ENCODE peak calls at places on chromosomes 3 and 15, in seven cellular contexts. W is stimulated activated CD4-positive, alpha-beta T cell treated with anti-CD3 and anti-CD28 coated beads, Interleukin-4, amount 100 ng/mL, for 48 hours; A is lower lobe of right lung; Y is nucleus accumbens; L is AG10803; P is activated T-cell treated with anti-CD3 and anti-CD28 coated beads, Interleukin-2, amount 50 U/mL, for 72 hours; V is NCI-H1436. Z is an unnamed sample.
A peak's percentile ranks its signal among the peaks of the same experiment; 100 is the strongest.

GRCh38 chr3:157443873-157444770 is 7.5 kb downstream of the PTX3 start:
- DNase-seq in L (peak; percentile 75), V (no peak), Y (no peak), P (no peak), A (no peak), W (no peak), Z (no peak)

GRCh38 chr3:188689101-188689574 is 482.6 kb upstream of the TPRG1 start:
- DNase-seq in A (no peak), V (no peak), Y (no peak), P (no peak), W (no peak), L (peak; percentile 95), Z (no peak)

GRCh38 chr15:29134239-29134638 is 135.4 kb downstream of the NSMCE3 start:
- DNase-seq in A (no peak), Y (no peak), L (no peak), V (no peak), W (no peak), P (no peak), Z (no peak)

GRCh38 chr3:52234516-52235447 is 4.2 kb downstream of the TWF2 start:
- DNase-seq in Y (no peak), A (peak; percentile 35), L (no peak), P (no peak), V (no peak), W (no peak), Z (no peak)

GRCh38 chr3:156770699-156771414 is 55.3 kb upstream of the LEKR1 start:
- DNase-seq in Y (no peak), W (no peak), P (no peak), V (no peak), L (no peak), A (no peak), Z (no peak)

GRCh38 chr3:66904816-66905543 is 93.1 kb upstream of the KBTBD8 start:
- DNase-seq in V (no peak), W (no peak), A (no peak), Y (no peak), L (peak; percentile 10), P (no peak), Z (no peak)

GRCh38 chr15:35507932-35508638 is 37.9 kb downstream of the DPH6 start:
- DNase-seq in W (no peak), P (no peak), Y (no peak), L (no peak), V (no peak), A (no peak), Z (no peak)

GRCh38 chr15:68578175-68578959 is 426 bp upstream of the CORO2B start:
- DNase-seq in Y (peak; percentile 61), V (peak; percentile 39), L (peak; percentile 71), P (peak; percentile 44), A (peak; percentile 72), W (no peak), Z (no peak)

GRCh38 chr15:100783296-100783695 is 96.3 kb upstream of the ALDH1A3 start:
- DNase-seq in L (no peak), A (no peak), W (no peak), P (no peak), V (no peak), Y (no peak), Z (no peak)

GRCh38 chr15:51780636-51781035 is 29.2 kb downstream of the TMOD2 start:
- DNase-seq in Y (no peak), L (no peak), P (no peak), V (no peak), W (no peak), A (no peak), Z (no peak)

GRCh38 chr3:187946981-187947380 is 201.7 kb upstream of the BCL6 start:
- DNase-seq in L (no peak), W (no peak), V (no peak), A (no peak), P (no peak), Y (no peak), Z (no peak)

GRCh38 chr3:188362405-188362831 is 208.5 kb downstream of the LPP start:
- DNase-seq in L (peak; percentile 84), P (peak; percentile 1), W (no peak), A (no peak), Y (no peak), V (no peak), Z (peak; percentile 63)

GRCh38 chr15:52163321-52164190 is 27.6 kb downstream of the GNB5 start:
- DNase-seq in L (no peak), W (no peak), A (no peak), P (peak; percentile 18), Y (no peak), V (no peak), Z (no peak)

GRCh38 chr15:77749236-77749997 is 116.7 kb upstream of the LINGO1 start:
- DNase-seq in P (no peak), L (no peak), W (no peak), Y (no peak), A (no peak), V (no peak), Z (no peak)

GRCh38 chr3:908839-909238 is 184.0 kb upstream of the CNTN6 start:
- DNase-seq in V (no peak), P (no peak), Y (no peak), A (no peak), W (no peak), L (no peak), Z (no peak)

GRCh38 chr15:34018021-34018645 is 20.9 kb downstream of the AVEN start:
- DNase-seq in A (no peak), Y (no peak), W (no peak), P (peak; percentile 73), L (no peak), V (no peak), Z (no peak)

GRCh38 chr3:50388021-50388719 is 28.8 kb upstream of the TMEM115 start:
- DNase-seq in L (no peak), A (no peak), W (no peak), P (no peak), V (no peak), Y (no peak), Z (no peak)

GRCh38 chr3:152365766-152366593 is 97.3 kb downstream of the MBNL1 start:
- DNase-seq in A (no peak), V (peak; percentile 66), L (peak; percentile 73), P (no peak), Y (no peak), W (no peak), Z (no peak)

GRCh38 chr15:68559342-68560310 is 19.2 kb upstream of the CORO2B start:
- DNase-seq in A (peak; percentile 87), Y (peak; percentile 58), W (peak; percentile 70), P (peak; percentile 73), V (peak; percentile 74), L (peak; percentile 67), Z (no peak)

GRCh38 chr15:63196846-63197245 is 7.4 kb downstream of the RAB8B start:
- DNase-seq in W (no peak), L (no peak), Y (no peak), A (no peak), V (no peak), P (no peak), Z (no peak)

GRCh38 chr15:31265090-31265870 is 61.4 kb upstream of the KLF13 start:
- DNase-seq in A (no peak), P (no peak), L (no peak), W (no peak), V (no peak), Y (no peak), Z (no peak)

GRCh38 chr3:133991637-133992036 is 38.1 kb downstream of the SLCO2A1 start:
- DNase-seq in A (no peak), V (no peak), P (no peak), Y (no peak), L (peak; percentile 31), W (no peak), Z (no peak)

GRCh38 chr3:73451276-73451973 is 173.3 kb downstream of the PDZRN3 start:
- DNase-seq in A (no peak), Y (no peak), V (no peak), L (no peak), W (no peak), P (no peak), Z (no peak)

GRCh38 chr3:75237041-75237775 is 426.9 kb upstream of the FRG2C start:
- DNase-seq in A (no peak), Y (no peak), W (no peak), L (no peak), P (no peak), V (no peak), Z (no peak)

GRCh38 chr3:148682997-148683396 is 14.7 kb upstream of the AGTR1 start:
- DNase-seq in V (no peak), Y (no peak), W (no peak), P (no peak), A (no peak), L (no peak), Z (no peak)

GRCh38 chr3:144265527-144266100 is 294.0 kb downstream of the DIPK2A start:
- DNase-seq in P (no peak), L (peak; percentile 4), V (no peak), W (no peak), Y (no peak), A (no peak), Z (no peak)

GRCh38 chr15:65049418-65049840 is 4.2 kb downstream of the SLC51B start:
- DNase-seq in P (peak; percentile 92), Y (peak; percentile 78), L (peak; percentile 91), W (peak; percentile 88), A (peak; percentile 95), V (peak; percentile 99), Z (peak; percentile 83)

GRCh38 chr3:128486692-128487537 is 6.1 kb downstream of the GATA2 start:
- DNase-seq in P (peak; percentile 40), L (peak; percentile 59), Y (no peak), A (peak; percentile 46), W (no peak), V (no peak), Z (no peak)

GRCh38 chr15:66075947-66076346 is 177.6 kb downstream of the MEGF11 start:
- DNase-seq in A (no peak), V (no peak), L (no peak), W (no peak), Y (no peak), P (no peak), Z (no peak)

GRCh38 chr3:100737334-100737733 is 28.0 kb downstream of the TFG start:
- DNase-seq in P (no peak), A (no peak), Y (no peak), W (no peak), V (peak; percentile 20), L (peak; percentile 37), Z (no peak)

GRCh38 chr3:24315991-24316390 is 178.7 kb downstream of the THRB start:
- DNase-seq in Y (no peak), A (no peak), L (peak; percentile 40), V (no peak), P (no peak), W (no peak), Z (no peak)

GRCh38 chr3:154209499-154209898 is 88.3 kb downstream of the ARHGEF26 start:
- DNase-seq in W (no peak), P (no peak), Y (no peak), V (no peak), A (no peak), L (no peak), Z (no peak)

GRCh38 chr3:152243301-152243711 is 25.4 kb upstream of the MBNL1 start:
- DNase-seq in V (no peak), W (no peak), L (no peak), A (no peak), P (no peak), Y (no peak), Z (no peak)

GRCh38 chr3:179962617-179963387 is 73.9 kb downstream of the PEX5L start:
- DNase-seq in P (no peak), L (no peak), W (no peak), V (no peak), A (no peak), Y (no peak), Z (no peak)

GRCh38 chr15:25763954-25764353 is 99.2 kb downstream of the ATP10A start:
- DNase-seq in P (no peak), L (no peak), A (no peak), Y (no peak), W (no peak), V (no peak), Z (no peak)

GRCh38 chr3:38088679-38089078 is 48.2 kb downstream of the ACAA1 start:
- DNase-seq in Y (no peak), W (no peak), P (no peak), L (no peak), V (no peak), A (no peak), Z (no peak)

GRCh38 chr15:67127925-67128324 is 62.5 kb downstream of the SMAD3 start:
- DNase-seq in A (no peak), P (peak; percentile 60), L (peak; percentile 97), W (no peak), V (no peak), Y (no peak), Z (peak; percentile 93)

GRCh38 chr15:92073044-92073785 is 219.7 kb downstream of the SLCO3A1 start:
- DNase-seq in A (no peak), L (peak; percentile 4), V (no peak), Y (no peak), P (no peak), W (no peak), Z (no peak)

Z was measured in kidney epithelial cell.